ENCODE peak calls at places on chromosomes 3 and 15, in four cellular contexts. N, U, V and P are unnamed samples.

GRCh38 chr15:41337631-41338522 is 5.2 kb downstream of the NUSAP1 start:
- DNase-seq in V (no peak), U (no peak), N (no peak), P (no peak)

GRCh38 chr3:182920515-182921084 is 59.7 kb downstream of the DCUN1D1 start:
- DNase-seq in N (no peak), V (no peak), U (no peak), P (no peak)

GRCh38 chr3:8784676-8785435 is 15.4 kb upstream of the OXTR start:
- DNase-seq in U (no peak), N (no peak), V (no peak), P (no peak)

GRCh38 chr15:87563840-87564239 is 692.7 kb downstream of the NTRK3 start:
- DNase-seq in N (no peak), U (no peak), V (no peak), P (no peak)

GRCh38 chr3:132211896-132212295 is 105.3 kb upstream of the ACP3 start:
- DNase-seq in U (no peak), V (no peak), N (no peak), P (no peak)

GRCh38 chr3:170079466-170080165 is 41.8 kb downstream of the GPR160 start:
- DNase-seq in V (no peak), U (no peak), N (no peak), P (no peak)

GRCh38 chr15:45094358-45094730 is 19.6 kb downstream of the DUOX2 start:
- DNase-seq in U (no peak), V (no peak), N (no peak), P (no peak)

GRCh38 chr15:38378162-38378560 is 75.8 kb upstream of the FAM98B start:
- DNase-seq in N (no peak), U (peak), V (no peak), P (peak)

GRCh38 chr15:33154366-33155166 is 39.9 kb downstream of the FMN1 start:
- DNase-seq in N (no peak), U (no peak), V (no peak), P (no peak)

GRCh38 chr15:60479711-60480110 is 769 bp upstream of the ICE2 start:
- DNase-seq in U (no peak), N (no peak), V (no peak), P (no peak)

GRCh38 chr3:127726894-127727293 is 54.1 kb downstream of the ABTB1 start:
- DNase-seq in V (no peak), N (no peak), U (no peak), P (no peak)

GRCh38 chr3:134640872-134641470 is 9.9 kb downstream of the KY start:
- DNase-seq in V (no peak), U (peak), N (no peak), P (no peak)

DNA sequence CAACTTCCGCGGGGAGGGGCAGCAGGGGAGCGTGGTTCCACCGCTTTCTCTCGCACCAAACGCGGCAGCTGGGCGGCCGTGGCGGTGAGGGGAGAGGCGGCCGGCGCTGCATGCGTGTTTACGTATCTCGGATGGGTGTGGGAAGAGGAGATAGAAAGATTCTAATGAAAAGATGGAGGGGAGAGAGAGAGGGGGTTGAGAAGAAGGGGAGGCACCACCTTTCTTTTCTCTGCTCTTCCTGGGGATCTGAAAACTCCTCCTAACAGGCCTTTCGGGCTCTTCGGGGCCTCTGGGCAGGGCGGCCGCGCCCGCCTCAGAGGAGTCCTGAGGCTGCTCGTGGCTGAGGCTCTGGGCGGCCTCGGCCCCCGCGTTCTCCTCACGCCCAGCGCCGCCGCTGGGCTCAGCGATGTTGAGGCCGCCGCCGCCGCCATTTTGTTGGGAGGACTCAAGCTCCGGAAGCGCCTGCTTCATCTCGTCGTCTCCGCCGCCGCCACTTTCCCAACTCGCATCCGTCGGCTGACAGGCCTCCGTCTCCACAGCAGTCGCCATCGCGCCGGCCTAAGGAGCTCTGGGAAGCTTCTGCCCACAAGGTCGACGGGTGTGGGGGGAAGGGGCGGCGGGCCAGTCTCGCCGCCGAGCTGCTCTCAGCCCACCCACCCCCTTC is 475 bp downstream of the TASOR start:
- DNase-seq in U (peak), V (peak), N (peak), P (peak)
- TF ChIP-seq CTCF in U (no peak), V (no peak), N (no peak), P (no peak)

GRCh38 chr3:50352762-50353161 is 2.1 kb downstream of the CYB561D2 start:
- DNase-seq in N (no peak), V (no peak), U (no peak), P (no peak)
- TF ChIP-seq CTCF in N (no peak), V (no peak), U (no peak), P (no peak)

GRCh38 chr15:63599401-63600000 is 2.3 kb downstream of the FBXL22 start:
- DNase-seq in U (peak), V (no peak), N (peak), P (no peak)

GRCh38 chr15:63600001-63600645 is 2.9 kb downstream of the FBXL22 start:
- DNase-seq in U (no peak), N (no peak), V (no peak), P (no peak)

GRCh38 chr15:63601026-63601726 is 4.0 kb downstream of the FBXL22 start:
- DNase-seq in V (no peak), U (no peak), N (peak), P (no peak)

GRCh38 chr15:63601727-63602185 is 4.6 kb downstream of the FBXL22 start:
- DNase-seq in N (no peak), U (no peak), V (no peak), P (no peak)

DNA sequence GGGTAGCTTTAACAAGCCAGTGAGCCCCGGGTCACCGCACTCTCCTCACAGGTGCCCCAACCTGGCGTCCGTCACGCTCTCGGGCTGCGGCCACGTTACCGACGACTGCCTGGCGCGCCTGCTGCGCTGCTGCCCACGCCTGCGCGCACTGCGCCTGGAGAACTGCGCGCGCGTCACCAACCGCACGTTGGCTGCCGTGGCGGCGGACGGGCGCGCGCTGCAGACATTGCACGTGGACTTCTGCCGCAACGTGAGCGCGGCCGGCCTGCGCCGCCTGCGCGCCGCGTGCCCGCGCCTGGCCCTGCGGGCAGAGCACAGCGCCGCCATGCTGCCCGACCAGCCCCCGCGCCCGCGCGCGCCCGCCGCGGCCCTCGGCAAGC is 3.4 kb downstream of the FBXL22 start:
- DNase-seq in V (no peak), N (peak), U (peak), P (no peak)
- TF ChIP-seq CTCF in V (no peak), N (no peak), U (peak), P (no peak)

DNA sequence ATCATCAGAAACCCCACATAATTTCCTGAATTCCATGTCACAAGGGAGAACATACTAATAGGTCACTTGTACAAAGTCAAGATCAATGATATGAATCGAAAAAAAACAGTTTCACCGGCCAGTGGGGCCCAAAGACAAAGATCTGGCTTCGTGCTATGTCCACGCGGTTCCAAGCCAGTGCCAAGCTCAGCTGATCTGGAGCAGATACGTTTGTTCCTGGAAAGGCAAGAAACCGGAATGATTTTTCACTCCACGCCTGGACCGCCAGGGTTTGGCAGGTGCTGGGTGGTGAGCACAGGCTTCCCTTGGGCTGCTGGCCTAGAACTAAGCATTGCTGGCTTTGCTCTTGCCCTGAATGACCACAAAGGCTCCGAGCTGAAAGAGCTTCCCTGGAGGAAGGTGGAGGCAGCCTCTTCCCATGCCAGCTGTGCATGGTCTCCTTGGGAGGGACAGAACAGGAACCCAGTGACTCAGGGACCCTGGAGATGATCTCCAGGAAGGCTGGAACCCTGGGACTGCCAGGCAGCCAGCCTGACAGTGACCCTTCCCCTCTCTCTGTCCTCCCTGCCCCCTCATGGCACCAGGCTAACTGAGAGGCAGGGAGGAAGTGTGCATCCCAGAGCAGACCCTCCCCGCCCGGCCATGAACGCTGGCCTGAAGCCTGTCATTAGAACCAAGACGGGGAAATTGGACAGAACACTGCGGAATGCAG is 40.9 kb downstream of the TRPM1 start:
- DNase-seq in N (no peak), U (peak), V (no peak), P (no peak)
- TF ChIP-seq CTCF in N (no peak), U (no peak), V (no peak), P (no peak)

GRCh38 chr3:159131376-159131775 is 329.5 kb downstream of the MFSD1 start:
- DNase-seq in N (no peak), U (no peak), V (no peak), P (no peak)
- TF ChIP-seq CTCF in N (no peak), U (no peak), V (no peak), P (no peak)